ENCODE peak calls at places on chromosome 10, in five cellular contexts. K, S, G, Z and E are unnamed samples.

GRCh38 chr10:123034332-123034731 is 25.5 kb downstream of the ACADSB start:
- DNase-seq in S (no peak), Z (no peak), K (no peak), G (no peak), E (no peak)

GRCh38 chr10:34479520-34480179 is 335.4 kb downstream of the PARD3 start:
- DNase-seq in G (no peak), S (no peak), Z (no peak), K (no peak), E (no peak)

GRCh38 chr10:92750788-92751533 is 61.2 kb downstream of the HHEX start:
- DNase-seq in G (peak; percentile 47), Z (no peak), S (no peak), K (no peak), E (no peak)

GRCh38 chr10:96577037-96577436 is 9.8 kb downstream of the TM9SF3 start:
- DNase-seq in K (no peak), G (no peak), Z (no peak), S (no peak), E (no peak)

GRCh38 chr10:17109475-17110207 is 20.0 kb downstream of the CUBN start:
- DNase-seq in G (peak; percentile 4), Z (no peak), S (no peak), K (no peak), E (no peak)

GRCh38 chr10:86216886-86217285 is 149.7 kb downstream of the GRID1 start:
- DNase-seq in S (no peak), G (no peak), K (peak; percentile 8), Z (no peak), E (no peak)

GRCh38 chr10:3978762-3979161 is 193.8 kb upstream of the KLF6 start:
- DNase-seq in Z (no peak), G (peak; percentile 8), S (no peak), K (no peak), E (no peak)

GRCh38 chr10:117653170-117653515 is 110.6 kb downstream of the EMX2 start:
- DNase-seq in K (no peak), S (no peak), G (peak; percentile 63), Z (peak; percentile 15), E (peak; percentile 93)

GRCh38 chr10:100939763-100940344 is 27.1 kb downstream of the SLF2 start:
- DNase-seq in K (no peak), Z (no peak), G (no peak), S (no peak), E (no peak)

GRCh38 chr10:71753091-71753959 is 20.0 kb downstream of the VSIR start:
- DNase-seq in K (peak; percentile 68), Z (no peak), S (no peak), G (peak; percentile 99), E (no peak)

GRCh38 chr10:70346155-70346554 is 36.3 kb downstream of the LRRC20 start:
- DNase-seq in Z (no peak), G (no peak), K (peak; percentile 4), S (no peak), E (no peak)

GRCh38 chr10:113293167-113293566 is 259.7 kb upstream of the HABP2 start:
- DNase-seq in S (no peak), G (peak; percentile 8), K (no peak), Z (no peak), E (no peak)

GRCh38 chr10:43110318-43111071 is 27.8 kb upstream of the CSGALNACT2 start:
- DNase-seq in K (peak; percentile 63), Z (no peak), S (no peak), G (peak; percentile 38), E (no peak)

GRCh38 chr10:114767589-114768393 is 53.8 kb upstream of the FHIP2A start:
- DNase-seq in K (peak; percentile 52), Z (no peak), G (no peak), S (peak; percentile 48), E (no peak)

DNA sequence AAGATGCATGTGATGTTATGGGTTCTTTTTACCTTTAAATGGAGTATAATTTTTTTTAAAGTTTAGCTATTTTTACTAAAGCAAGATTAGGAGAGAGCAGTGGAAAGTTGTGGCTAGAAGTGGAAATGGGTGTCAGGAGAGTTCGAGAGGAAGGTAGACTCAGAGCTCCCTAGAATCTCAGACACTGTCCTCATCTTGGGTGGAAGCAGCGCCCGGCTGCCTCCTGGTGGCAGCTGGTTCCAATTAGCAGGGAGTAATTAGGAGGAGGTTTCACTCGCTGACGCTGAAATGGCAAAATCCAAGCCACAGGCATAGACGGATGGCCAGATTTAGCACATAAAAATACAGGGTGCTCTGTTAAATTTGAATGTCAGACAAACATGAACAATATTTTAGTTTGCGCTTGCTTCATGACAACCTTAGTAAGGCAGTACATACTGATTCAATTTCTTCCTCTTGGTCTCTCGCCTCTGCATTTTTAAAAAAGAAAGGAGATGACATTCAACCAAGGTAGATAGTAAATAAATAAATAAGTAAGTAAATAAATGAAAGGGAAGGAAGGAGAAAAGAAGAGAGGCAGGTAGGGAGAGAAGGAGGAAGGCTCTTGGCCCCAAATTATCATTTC is 58.5 kb downstream of the LGI1 start:
- DNase-seq in S (peak; percentile 64), G (peak; percentile 68), Z (no peak), K (peak; percentile 44), E (no peak)
- H3K4me3 ChIP-seq in S (peak overlapping the region; percentile 14), G (no peak overlapping the region), Z (no peak overlapping the region), K (no peak overlapping the region), E (no peak overlapping the region)

DNA sequence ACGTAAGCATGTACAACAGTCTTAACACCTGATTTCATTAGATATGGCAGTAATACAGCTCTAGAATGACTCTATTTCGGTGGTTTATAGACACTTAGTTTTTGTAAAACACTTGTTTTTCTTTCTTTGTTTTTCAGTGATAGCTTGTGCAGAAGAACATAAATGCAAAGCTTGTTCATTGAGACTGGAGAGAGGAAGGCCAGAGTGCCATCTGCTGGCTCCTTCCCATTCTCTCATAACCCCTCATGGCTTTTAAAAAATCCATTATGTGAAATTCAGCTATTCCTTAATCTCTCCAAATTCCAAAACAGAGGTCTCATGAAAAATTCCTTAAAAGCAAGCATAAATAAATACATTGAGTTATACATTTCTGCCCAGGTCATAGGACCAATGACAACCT is 76.3 kb downstream of the CACNB2 start:
- DNase-seq in S (no peak), K (no peak), Z (no peak), G (peak; percentile 3), E (no peak)
- TF ChIP-seq CTCF in S (peak; percentile 37), K (no peak), Z (peak; percentile 53), G (peak; percentile 16), E (peak; percentile 62)

GRCh38 chr10:14876764-14877163 is 1.9 kb upstream of the SUV39H2 start:
- DNase-seq in K (peak; percentile 40), G (no peak), S (no peak), Z (no peak), E (no peak)
- H3K4me3 ChIP-seq in K (peak overlapping the region; percentile 90), G (no peak overlapping the region), S (peak overlapping the region; percentile 95), Z (no peak overlapping the region), E (peak overlapping the region; percentile 95)

GRCh38 chr10:89699581-89700064 is 1.8 kb upstream of the KIF20B start:
- DNase-seq in Z (no peak), S (no peak), G (peak; percentile 73), K (no peak), E (no peak)

GRCh38 chr10:89702121-89702480 is 711 bp downstream of the KIF20B start:
- DNase-seq in Z (peak; percentile 30), K (no peak), G (peak; percentile 53), S (no peak), E (no peak)

GRCh38 chr10:89697946-89698345 is 3.4 kb upstream of the KIF20B start:
- DNase-seq in K (no peak), G (no peak), Z (no peak), S (no peak), E (no peak)

GRCh38 chr10:89700914-89701237 is 514 bp upstream of the KIF20B start:
- DNase-seq in S (no peak), G (no peak), Z (no peak), K (no peak), E (no peak)

DNA sequence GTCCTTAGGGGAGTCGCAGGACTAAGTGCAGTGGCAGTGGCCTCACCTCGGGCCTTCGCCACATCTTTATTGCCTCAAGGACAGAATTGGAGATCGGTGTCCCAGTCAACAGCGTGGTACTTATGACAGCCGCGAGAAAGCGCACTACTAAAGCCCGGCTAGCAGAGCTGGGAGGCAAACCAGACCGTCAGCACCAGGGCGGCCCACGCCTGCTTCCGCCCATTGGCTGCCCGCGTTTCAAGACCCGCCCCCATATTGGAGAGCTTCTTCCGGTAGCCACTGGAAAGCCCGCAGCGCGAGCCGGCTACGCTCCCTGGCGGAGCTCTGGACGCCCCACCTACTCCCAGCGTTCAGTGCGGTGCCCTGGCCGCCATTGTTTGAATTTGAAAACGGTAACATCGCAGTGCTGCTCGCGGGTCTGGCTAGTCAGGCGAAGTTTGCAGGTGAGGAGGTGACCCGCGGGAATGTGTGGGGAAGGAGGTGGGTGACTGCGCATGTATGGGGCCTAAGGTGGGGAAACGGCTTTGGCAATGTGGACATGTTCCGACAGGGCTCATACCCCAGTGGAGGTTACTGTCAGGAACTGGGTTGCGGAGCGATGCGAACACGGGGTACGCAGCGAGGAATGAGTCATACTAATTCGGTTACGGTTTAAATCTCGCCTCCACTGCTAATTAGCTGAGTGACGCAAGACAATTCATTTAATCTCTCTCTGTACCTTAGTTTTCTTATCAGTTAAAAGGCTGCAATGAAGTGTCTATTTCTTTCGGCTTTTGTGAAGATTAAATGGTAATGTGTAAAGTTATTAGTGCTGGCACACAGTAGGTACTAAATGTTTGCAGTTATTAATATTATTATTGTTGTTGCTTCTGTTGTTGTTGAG is at the start of gene KIF20B:
- DNase-seq in G (peak; percentile 99), Z (peak; percentile 87), K (peak; percentile 97), S (peak; percentile 97), E (peak; percentile 81)
- TF ChIP-seq CTCF in G (peak; percentile 7), Z (peak; percentile 53), K (peak; percentile 44), S (peak; percentile 63), E (peak; percentile 40)

GRCh38 chr10:78655941-78656340 is 412.8 kb upstream of the ZMIZ1 start:
- DNase-seq in G (no peak), S (no peak), Z (no peak), K (no peak), E (no peak)
- H3K4me3 ChIP-seq in G (no peak overlapping the region), S (no peak overlapping the region), Z (no peak overlapping the region), K (no peak overlapping the region), E (no peak overlapping the region)

GRCh38 chr10:81082621-81083376 is 545.1 kb downstream of the SH2D4B start:
- DNase-seq in K (no peak), G (no peak), Z (no peak), S (no peak), E (no peak)

DNA sequence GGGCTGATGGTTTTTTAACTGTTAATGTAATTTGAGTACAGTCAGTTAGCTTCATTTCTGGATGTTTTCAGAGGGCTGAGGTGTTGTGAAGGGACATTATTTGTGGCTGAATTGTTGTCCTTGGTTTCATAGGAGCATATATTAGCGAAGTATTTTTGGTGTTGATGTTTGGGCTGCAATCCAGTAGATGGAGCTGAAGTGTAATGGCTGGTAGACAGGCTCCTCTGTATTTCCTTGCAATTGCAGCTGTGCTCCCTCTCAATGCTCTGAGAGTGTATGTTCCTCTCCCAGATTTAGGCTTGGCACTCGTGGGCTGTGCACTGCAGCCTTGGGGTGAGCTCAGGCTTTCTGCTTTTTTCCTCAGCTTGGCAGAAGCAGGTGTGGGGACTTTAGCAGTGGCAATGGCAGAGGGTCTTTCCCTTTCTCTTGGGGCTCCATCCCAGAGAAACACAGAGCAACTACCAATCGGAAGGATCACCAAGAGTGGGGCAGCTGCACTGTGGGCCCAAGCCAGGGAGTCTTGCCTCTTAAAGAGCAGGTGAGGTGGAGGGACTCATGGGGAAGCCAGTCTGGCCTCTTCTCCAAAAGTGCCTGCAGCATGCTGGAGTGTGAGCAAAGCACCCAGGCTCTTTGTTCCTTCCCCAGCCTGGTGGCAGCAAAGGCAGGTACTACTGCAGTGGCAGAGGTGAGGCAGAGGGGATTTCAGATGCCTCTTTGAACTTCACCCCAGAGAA is 544.4 kb downstream of the SH2D4B start:
- DNase-seq in S (no peak), Z (peak; percentile 10), G (peak; percentile 52), K (no peak), E (no peak)
- TF ChIP-seq CTCF in S (no peak), Z (peak; percentile 37), G (peak; percentile 53), K (no peak), E (peak; percentile 66)